ENCODE peak calls at places on chromosomes 6 and 20, in five cellular contexts. P, R, A, H and L are unnamed samples.

GRCh38 chr6:150998992-150999975 is 133.8 kb downstream of the MTHFD1L start:
- DNase-seq in R (no peak), H (no peak), P (no peak), A (no peak), L (no peak)

GRCh38 chr6:12980741-12981140 is 264.2 kb downstream of the PHACTR1 start:
- DNase-seq in P (no peak), A (no peak), H (no peak), R (no peak), L (no peak)

GRCh38 chr6:81144346-81144745 is 608.1 kb downstream of the TENT5A start:
- DNase-seq in A (no peak), H (no peak), R (no peak), P (no peak), L (no peak)

GRCh38 chr6:135540207-135540877 is 42.8 kb upstream of the AHI1 start:
- DNase-seq in H (no peak), R (no peak), P (no peak), A (no peak), L (no peak)

GRCh38 chr6:116876635-116877611 is at the start of gene RFX6:
- DNase-seq in R (no peak), A (no peak), H (peak), P (no peak), L (peak)

GRCh38 chr20:45934587-45935415 is at the start of gene PCIF1:
- DNase-seq in P (peak), R (peak), H (peak), A (peak), L (peak)

GRCh38 chr6:125888989-125889656 is 67.4 kb upstream of the HINT3 start:
- DNase-seq in A (peak), H (peak), P (no peak), R (no peak), L (no peak)

GRCh38 chr6:87806635-87807034 is 104.6 kb upstream of the AKIRIN2 start:
- DNase-seq in H (no peak), A (peak), R (no peak), P (no peak), L (peak)

GRCh38 chr6:42569102-42570028 is 5.5 kb downstream of the UBR2 start:
- DNase-seq in R (no peak), A (no peak), H (peak), P (no peak), L (no peak)

GRCh38 chr6:32982702-32983492 is 14.5 kb downstream of the BRD2 start:
- DNase-seq in R (no peak), A (no peak), H (no peak), P (no peak), L (no peak)

GRCh38 chr6:138817799-138818198 is 21.9 kb downstream of the ECT2L start:
- DNase-seq in R (no peak), P (peak), H (no peak), A (no peak), L (no peak)

GRCh38 chr6:167287513-167288048 is 3.5 kb upstream of the UNC93A start:
- DNase-seq in P (no peak), H (no peak), A (no peak), R (no peak), L (no peak)

GRCh38 chr6:97294451-97294850 is 11.4 kb upstream of the MMS22L start:
- DNase-seq in A (no peak), R (peak), H (no peak), P (no peak), L (no peak)

GRCh38 chr20:13515796-13516533 is 122.8 kb downstream of the TASP1 start:
- DNase-seq in P (no peak), H (no peak), R (no peak), A (no peak), L (peak)

GRCh38 chr6:143949962-143950361 is 58.1 kb downstream of the PLAGL1 start:
- DNase-seq in R (no peak), A (no peak), H (no peak), P (no peak), L (no peak)

GRCh38 chr6:127547909-127548649 is 28.9 kb upstream of the C6orf58 start:
- DNase-seq in H (no peak), R (no peak), P (no peak), A (no peak), L (no peak)

GRCh38 chr20:62362991-62363919 is 3.9 kb downstream of the LAMA5 start:
- DNase-seq in A (no peak), H (no peak), R (no peak), P (no peak), L (peak)

GRCh38 chr20:64242003-64242796 is 13.3 kb upstream of the PCMTD2 start:
- DNase-seq in R (no peak), P (no peak), A (no peak), H (no peak), L (no peak)

GRCh38 chr6:43648248-43648647 is 3.4 kb downstream of the RSPH9 start:
- DNase-seq in P (no peak), A (no peak), H (no peak), R (no peak), L (no peak)

DNA sequence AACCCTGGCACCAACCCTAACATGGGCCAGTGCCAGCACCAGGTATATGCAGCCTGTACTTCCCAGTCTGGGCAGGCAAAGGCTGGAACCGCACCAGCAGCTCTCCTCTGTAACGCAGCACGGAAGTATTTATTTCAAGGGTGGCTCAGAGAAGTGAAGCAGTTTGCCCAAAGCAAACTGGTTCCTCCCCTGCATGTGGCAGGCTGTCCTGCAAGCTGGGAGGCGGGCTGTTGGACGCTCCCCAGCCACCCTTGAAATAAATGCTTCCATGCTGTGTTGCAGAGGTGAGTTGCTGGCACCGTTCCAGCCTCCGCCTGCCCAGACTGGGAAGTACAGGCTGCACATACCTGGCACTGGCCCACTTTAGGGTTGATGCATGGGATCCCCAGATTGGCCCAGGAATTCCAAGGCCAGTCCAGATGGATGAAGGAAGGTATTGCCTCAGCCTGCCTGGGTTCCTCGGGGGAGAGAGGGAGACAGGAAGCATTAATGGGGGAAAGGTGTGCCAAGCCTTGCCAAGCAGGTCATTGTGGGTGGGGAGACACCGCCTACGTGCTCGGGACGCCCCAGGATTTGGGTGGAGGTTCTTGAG is 49.8 kb downstream of the PPARD start:
- DNase-seq in R (no peak), H (no peak), A (peak), P (no peak), L (no peak)
- TF ChIP-seq TAF1 in R (no peak), H (no peak), A (no peak), P (no peak), L (no peak)

GRCh38 chr6:1868561-1869261 is 259.0 kb downstream of the FOXC1 start:
- DNase-seq in A (no peak), H (no peak), P (no peak), R (peak), L (no peak)
- H3K9ac ChIP-seq in A (no peak), H (no peak), P (no peak), R (peak), L (no peak)

DNA sequence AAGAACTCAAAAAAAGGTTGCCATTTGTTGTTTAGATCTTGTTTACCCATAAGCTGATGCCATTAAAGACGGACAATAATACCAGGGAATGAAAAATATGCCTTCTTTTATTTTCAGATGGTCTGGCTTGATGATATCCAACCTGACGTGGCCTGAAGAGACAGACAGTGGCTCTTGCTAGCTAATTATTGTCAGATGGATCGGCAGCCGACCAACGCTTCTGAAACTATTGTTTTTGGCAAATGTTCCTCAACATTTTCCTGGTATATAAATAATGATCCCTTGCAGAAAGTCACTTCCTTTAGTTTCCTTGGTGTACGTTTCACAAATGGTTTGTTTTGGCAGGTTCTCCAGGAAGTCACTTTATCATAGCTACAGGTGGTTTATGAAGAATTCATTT is 290.9 kb upstream of the TSHZ2 start:
- DNase-seq in H (no peak), P (no peak), A (no peak), R (no peak), L (no peak)
- TF ChIP-seq TAF1 in H (no peak), P (no peak), A (no peak), R (no peak), L (no peak)

DNA sequence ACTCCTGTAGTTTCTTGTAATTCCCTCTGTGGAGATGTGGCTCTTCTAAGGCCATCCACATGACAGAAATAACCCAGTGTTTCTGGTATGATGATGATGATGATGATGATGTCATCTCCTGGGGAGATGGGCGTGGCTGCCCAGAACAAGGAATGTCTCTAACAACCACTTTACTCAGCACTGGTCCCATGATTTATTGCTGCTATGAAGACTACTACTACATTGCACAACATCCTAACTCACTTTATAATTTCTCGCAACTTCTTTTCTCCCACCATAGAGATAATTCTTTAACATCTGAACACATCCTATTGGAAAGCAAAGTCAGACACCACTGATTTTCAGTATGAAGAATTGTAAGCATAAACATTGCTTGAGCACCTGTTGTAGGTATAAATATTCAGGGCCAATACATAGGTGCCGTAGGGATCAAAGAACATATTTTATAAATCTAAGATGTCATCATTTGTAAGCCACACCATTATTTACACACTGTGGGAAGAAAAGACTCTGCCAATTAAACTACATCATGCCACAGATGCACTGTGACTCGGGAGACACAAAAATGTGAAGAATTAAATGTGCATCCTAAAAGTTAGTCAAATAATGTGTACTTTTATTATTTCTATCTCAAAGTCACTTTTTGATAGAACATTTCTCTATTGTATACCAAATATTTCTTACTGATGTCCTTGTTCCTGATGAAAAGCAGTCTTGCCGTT is 6.4 kb downstream of the TPMT start:
- DNase-seq in H (peak), P (no peak), A (no peak), R (no peak), L (no peak)
- H3K9ac ChIP-seq in H (no peak), P (no peak), A (no peak), R (no peak), L (no peak)

GRCh38 chr6:73969982-73970960 is 274.3 kb downstream of the CD109 start:
- DNase-seq in A (peak), R (no peak), P (no peak), H (peak), L (peak)
- TF ChIP-seq TAF1 in A (no peak), R (no peak), P (no peak), H (no peak), L (no peak)

DNA sequence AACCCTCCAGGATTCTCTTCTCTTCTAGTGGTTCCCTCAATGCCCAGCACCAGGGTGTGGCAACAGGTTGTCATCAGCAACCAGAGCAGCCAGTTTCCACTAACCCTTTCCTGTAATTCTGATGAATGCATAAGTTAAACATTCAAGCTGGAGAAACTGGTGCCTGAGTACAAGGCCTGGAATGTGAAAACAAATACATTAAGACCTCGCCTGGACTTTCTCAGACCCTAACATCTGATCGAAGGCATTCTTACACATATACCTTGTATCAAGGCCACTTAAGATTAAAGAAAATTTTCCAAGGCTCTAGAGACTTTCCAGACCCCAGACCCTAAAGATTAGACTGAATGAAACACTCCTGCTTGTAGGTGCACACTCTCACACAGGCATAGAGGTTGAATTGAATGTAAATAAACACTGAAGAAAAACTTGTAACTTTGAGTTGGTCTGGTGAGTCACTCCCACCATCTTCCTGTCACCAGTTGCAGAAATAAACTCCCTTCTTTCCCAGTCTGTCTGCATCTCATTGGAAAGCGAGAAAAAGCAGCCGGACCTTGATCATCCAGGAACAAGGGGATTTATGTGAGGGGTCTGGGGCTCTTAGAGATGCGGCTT is 9.0 kb downstream of the LRP11 start:
- DNase-seq in P (no peak), R (no peak), A (peak), H (no peak), L (no peak)
- H3K9ac ChIP-seq in P (no peak), R (no peak), A (no peak), H (no peak), L (peak)

DNA sequence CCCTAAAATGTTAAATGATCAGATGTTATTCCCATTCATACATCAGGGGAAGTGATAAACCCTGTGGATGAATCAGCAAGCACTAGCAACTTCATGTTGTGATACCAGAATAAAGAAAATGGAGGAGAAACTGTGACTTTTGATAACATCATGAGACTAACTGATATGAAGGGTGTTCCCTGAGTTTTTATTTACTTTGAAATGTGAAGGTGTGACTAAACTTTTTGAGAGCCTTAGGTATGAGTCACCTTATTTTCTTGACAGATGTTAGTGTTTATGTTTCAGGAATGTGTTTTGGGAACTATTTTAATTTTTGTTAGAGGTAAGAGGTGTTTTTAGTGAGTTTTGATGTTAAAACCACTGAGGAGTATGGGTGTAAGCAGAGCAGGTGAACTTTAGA is 4.4 kb downstream of the PARD6B start:
- DNase-seq in P (no peak), R (no peak), H (no peak), A (no peak), L (no peak)
- TF ChIP-seq TAF1 in P (no peak), R (no peak), H (no peak), A (no peak), L (no peak)

DNA sequence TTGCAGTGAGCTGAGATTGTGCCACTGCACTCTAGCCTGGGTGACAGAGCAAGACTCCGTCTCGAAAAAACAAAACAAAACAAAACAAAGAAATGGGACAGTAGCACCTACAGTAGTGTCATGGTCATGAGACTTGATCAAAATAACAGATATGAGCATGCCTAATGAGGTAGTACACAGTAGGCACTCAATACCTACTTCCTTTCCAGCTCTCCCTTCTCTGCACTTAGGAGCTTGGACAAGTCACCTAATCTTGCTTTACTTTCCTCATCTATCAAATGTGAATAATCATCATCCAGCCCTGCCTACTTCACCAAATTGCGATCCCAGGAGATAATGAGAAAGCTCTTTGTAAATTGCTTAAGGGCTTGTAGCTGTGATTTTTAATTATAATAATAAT is 55.4 kb upstream of the EPB41L1 start:
- DNase-seq in P (no peak), R (no peak), A (no peak), H (no peak), L (no peak)
- H3K9ac ChIP-seq in P (no peak), R (no peak), A (no peak), H (no peak), L (no peak)